ENCODE peak calls at places on chromosomes 2 and 18, in six cellular contexts. A, X, D, S, O and R are unnamed samples.

GRCh38 chr2:196745711-196746110 is 53.8 kb downstream of the GTF3C3 start:
- DNase-seq in A (no peak), S (no peak), O (no peak), D (no peak), X (no peak), R (no peak)

GRCh38 chr2:240195316-240195861 is 54.9 kb upstream of the OTOS start:
- DNase-seq in D (no peak), O (no peak), S (no peak), A (no peak), X (no peak), R (no peak)

GRCh38 chr2:34368304-34368703 is 769.2 kb upstream of the FAM98A start:
- DNase-seq in O (no peak), A (no peak), S (no peak), D (no peak), X (no peak), R (no peak)

GRCh38 chr2:190863946-190864345 is 16.7 kb upstream of the GLS start:
- DNase-seq in S (no peak), O (no peak), X (no peak), D (no peak), A (no peak), R (no peak)

GRCh38 chr2:203786912-203787311 is 80.5 kb downstream of the CD28 start:
- DNase-seq in O (no peak), D (no peak), S (no peak), A (no peak), X (no peak), R (peak)

GRCh38 chr2:66030553-66030952 is 404.4 kb upstream of the MEIS1 start:
- DNase-seq in X (no peak), O (no peak), S (no peak), A (no peak), D (no peak), R (peak)

GRCh38 chr2:196453613-196454047 is 185.9 kb upstream of the CCDC150 start:
- DNase-seq in A (no peak), S (peak), D (no peak), O (no peak), X (peak), R (peak)

GRCh38 chr2:67374481-67374880 is 22.7 kb upstream of the ETAA1 start:
- DNase-seq in O (no peak), X (no peak), S (no peak), D (no peak), A (no peak), R (no peak)

GRCh38 chr2:20624884-20625485 is 25.9 kb downstream of the HS1BP3 start:
- DNase-seq in O (no peak), S (no peak), X (no peak), A (peak), D (no peak), R (no peak)

GRCh38 chr2:43038720-43039099 is 187.7 kb downstream of the ZFP36L2 start:
- DNase-seq in D (no peak), X (no peak), A (no peak), S (no peak), O (no peak), R (no peak)

GRCh38 chr2:40450066-40450841 is 1.6 kb downstream of the SLC8A1 start:
- DNase-seq in O (no peak), X (no peak), D (no peak), S (no peak), A (no peak), R (no peak)

GRCh38 chr18:68480196-68480595 is 234.7 kb downstream of the TMX3 start:
- DNase-seq in X (no peak), O (no peak), D (no peak), A (no peak), S (no peak), R (no peak)

GRCh38 chr2:151860613-151861146 is 32.5 kb upstream of the ARL5A start:
- DNase-seq in D (no peak), O (no peak), A (no peak), X (no peak), S (no peak), R (no peak)

GRCh38 chr2:8477511-8478132 is 204.2 kb upstream of the ID2 start:
- DNase-seq in S (no peak), X (peak), O (no peak), A (no peak), D (no peak), R (no peak)

GRCh38 chr2:226466589-226466988 is 333.0 kb downstream of the IRS1 start:
- DNase-seq in S (no peak), X (no peak), O (no peak), D (no peak), A (no peak), R (no peak)

GRCh38 chr18:56083889-56084288 is 495.9 kb upstream of the TCF4 start:
- DNase-seq in A (no peak), D (no peak), X (no peak), O (no peak), S (no peak), R (no peak)

GRCh38 chr2:112831380-112831930 is 5.1 kb downstream of the IL1B start:
- DNase-seq in S (no peak), A (no peak), D (no peak), X (no peak), O (no peak), R (no peak)

GRCh38 chr2:222249444-222249843 is 49.4 kb downstream of the PAX3 start:
- DNase-seq in X (no peak), D (no peak), S (no peak), O (no peak), A (no peak), R (no peak)

GRCh38 chr2:235779444-235779896 is 285.6 kb downstream of the AGAP1 start:
- DNase-seq in O (peak), X (peak), D (peak), A (peak), S (peak), R (peak)

GRCh38 chr2:191552036-191552435 is 125.9 kb upstream of the NABP1 start:
- DNase-seq in S (no peak), O (no peak), D (no peak), X (no peak), A (no peak), R (no peak)

GRCh38 chr2:109205447-109205846 is 76.4 kb downstream of the SH3RF3 start:
- DNase-seq in A (no peak), D (no peak), S (no peak), X (no peak), O (no peak), R (no peak)

GRCh38 chr2:381919-382833 is 94.3 kb upstream of the ALKAL2 start:
- DNase-seq in O (no peak), S (no peak), D (no peak), A (no peak), X (no peak), R (no peak)

GRCh38 chr18:74534150-74534969 is at the start of gene CNDP1:
- DNase-seq in A (no peak), D (no peak), O (no peak), X (no peak), S (no peak), R (no peak)

GRCh38 chr2:97785818-97786217 is 72.4 kb downstream of the ZAP70 start:
- DNase-seq in S (no peak), D (no peak), O (no peak), A (no peak), X (no peak), R (no peak)

GRCh38 chr2:20625491-20625919 is 25.4 kb downstream of the HS1BP3 start:
- DNase-seq in S (no peak), O (no peak), X (no peak), D (no peak), A (no peak), R (no peak)

GRCh38 chr2:120511546-120512320 is 165.8 kb downstream of the INHBB start:
- DNase-seq in O (peak), A (no peak), D (no peak), S (no peak), X (no peak), R (no peak)

GRCh38 chr2:169073972-169074751 is 4.8 kb downstream of the DHRS9 start:
- DNase-seq in X (no peak), A (no peak), O (no peak), S (no peak), D (no peak), R (no peak)

GRCh38 chr18:12309683-12310198 is 1.7 kb downstream of the TUBB6 start:
- DNase-seq in S (no peak), O (no peak), X (no peak), A (no peak), D (no peak), R (no peak)

GRCh38 chr18:75307530-75307929 is 96.9 kb downstream of the TSHZ1 start:
- DNase-seq in D (no peak), X (no peak), A (no peak), S (no peak), O (no peak), R (no peak)

GRCh38 chr2:112959109-112959591 is 18.7 kb upstream of the IL36G start:
- DNase-seq in D (no peak), X (no peak), O (no peak), S (peak), A (peak), R (peak)

GRCh38 chr18:69674292-69674877 is 273.3 kb downstream of the CD226 start:
- DNase-seq in X (no peak), O (no peak), D (no peak), A (no peak), S (no peak), R (no peak)

GRCh38 chr2:240584486-240585031 is 2.0 kb upstream of the CAPN10 start:
- DNase-seq in D (no peak), X (peak), O (no peak), S (no peak), A (peak), R (no peak)

GRCh38 chr18:48541026-48541746 is 2.4 kb downstream of the CTIF start:
- DNase-seq in D (no peak), X (peak), O (peak), S (peak), A (peak), R (peak)

GRCh38 chr2:101515512-101515911 is 40.6 kb upstream of the RFX8 start:
- DNase-seq in O (no peak), A (no peak), S (peak), X (no peak), D (no peak), R (no peak)

GRCh38 chr2:28161466-28161865 is 231.2 kb upstream of the FOSL2 start:
- DNase-seq in X (no peak), O (no peak), D (peak), A (no peak), S (no peak), R (no peak)

GRCh38 chr18:48155856-48156255 is 225.4 kb upstream of the SMAD2 start:
- DNase-seq in A (no peak), X (no peak), S (no peak), O (no peak), D (no peak), R (no peak)

GRCh38 chr2:49306925-49307324 is 152.6 kb upstream of the FSHR start:
- DNase-seq in S (no peak), O (no peak), X (no peak), D (no peak), A (no peak), R (no peak)

GRCh38 chr18:61924550-61924949 is 31.7 kb upstream of the RNF152 start:
- DNase-seq in A (no peak), X (no peak), S (no peak), D (no peak), O (no peak), R (no peak)

GRCh38 chr2:207320381-207321159 is 154.8 kb upstream of the KLF7 start:
- DNase-seq in S (no peak), X (no peak), D (no peak), A (no peak), O (no peak), R (no peak)
- TF ChIP-seq CTCF in S (no peak), X (no peak), D (no peak), A (no peak), O (peak), R (no peak)

GRCh38 chr2:205696541-205697441 is 14.5 kb downstream of the NRP2 start:
- DNase-seq in X (no peak), A (peak), D (no peak), O (no peak), S (no peak), R (peak)
- TF ChIP-seq CTCF in X (no peak), A (no peak), D (peak), O (peak), S (no peak), R (no peak)

GRCh38 chr2:64860936-64861335 is 128.3 kb upstream of the SLC1A4 start:
- DNase-seq in S (no peak), A (no peak), D (no peak), X (no peak), O (no peak), R (no peak)
- TF ChIP-seq CTCF in S (no peak), A (no peak), D (no peak), X (no peak), O (no peak), R (no peak)

DNA sequence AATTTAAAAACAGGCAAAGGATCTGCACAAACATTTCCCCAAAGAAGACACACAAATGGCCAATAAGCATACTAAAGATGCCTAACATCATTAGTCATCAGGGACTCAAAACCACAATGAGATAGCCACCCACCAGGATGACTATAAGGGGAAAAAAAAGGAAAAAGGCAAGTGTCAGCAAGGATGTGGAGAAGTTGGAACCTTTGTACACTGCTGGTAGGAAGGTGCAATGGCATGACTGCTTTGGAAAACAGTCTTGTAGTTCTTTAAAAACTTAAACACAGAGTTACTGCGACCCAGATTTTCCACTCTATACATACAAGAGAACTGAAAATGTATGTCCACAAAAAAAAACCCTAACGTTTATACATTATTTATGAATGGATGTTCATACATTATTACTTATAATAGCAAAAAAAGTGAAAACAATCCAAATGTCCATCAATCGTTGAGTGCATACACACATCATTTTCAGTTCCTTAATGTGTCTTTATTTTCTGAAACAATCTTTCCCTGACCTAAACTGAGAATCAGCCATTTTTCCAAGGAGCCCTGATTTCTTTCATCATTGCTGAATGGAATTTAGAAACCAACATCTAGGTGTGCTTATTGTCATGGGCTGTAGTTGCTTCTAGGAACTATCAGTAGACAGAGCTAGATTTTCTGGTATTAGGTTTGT is 64.7 kb upstream of the TLK1 start:
- DNase-seq in O (no peak), X (no peak), D (peak), S (peak), A (no peak), R (no peak)
- TF ChIP-seq CTCF in O (no peak), X (no peak), D (peak), S (peak), A (no peak), R (no peak)

GRCh38 chr2:126990605-126991532 is 92.2 kb downstream of the TEX51 start:
- DNase-seq in D (no peak), X (no peak), A (no peak), O (no peak), S (no peak), R (no peak)

GRCh38 chr2:126982935-126983334 is 84.2 kb downstream of the TEX51 start:
- DNase-seq in S (no peak), O (no peak), X (no peak), D (no peak), A (no peak), R (no peak)

GRCh38 chr2:126986788-126987187 is 88.1 kb downstream of the TEX51 start:
- DNase-seq in O (no peak), A (no peak), S (no peak), X (no peak), D (no peak), R (no peak)

GRCh38 chr2:126990200-126990599 is 91.5 kb downstream of the TEX51 start:
- DNase-seq in O (no peak), X (no peak), S (no peak), A (no peak), D (no peak), R (no peak)

DNA sequence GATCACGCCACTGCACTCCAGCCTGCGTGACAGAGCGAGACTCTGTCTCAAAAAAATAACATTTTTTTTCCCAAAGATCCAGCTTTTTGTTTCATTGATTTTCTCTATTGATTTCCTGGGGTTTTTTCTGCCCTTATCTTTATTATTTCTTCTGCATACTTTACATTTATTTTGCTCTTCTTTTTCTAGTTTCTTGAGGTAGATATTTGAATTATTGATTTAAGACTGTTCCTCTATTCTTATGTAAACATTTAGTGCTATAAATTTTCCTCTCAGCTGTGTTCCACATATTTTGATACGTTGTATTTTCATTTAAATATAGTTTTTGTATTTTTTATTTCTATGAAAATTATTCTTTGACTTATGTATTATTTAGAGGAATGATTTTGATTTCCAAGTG is 89.8 kb downstream of the TEX51 start:
- DNase-seq in D (no peak), X (no peak), A (no peak), O (no peak), S (no peak), R (no peak)
- TF ChIP-seq CTCF in D (no peak), X (no peak), A (no peak), O (no peak), S (no peak), R (no peak)

GRCh38 chr2:156189584-156189983 is 142.9 kb downstream of the NR4A2 start:
- DNase-seq in A (no peak), S (no peak), O (no peak), X (no peak), D (no peak), R (no peak)

GRCh38 chr2:156190532-156190931 is 142.0 kb downstream of the NR4A2 start:
- DNase-seq in D (no peak), S (no peak), A (no peak), X (no peak), O (no peak), R (no peak)

GRCh38 chr2:156189143-156189542 is 143.4 kb downstream of the NR4A2 start:
- DNase-seq in X (no peak), D (no peak), O (no peak), S (no peak), A (no peak), R (no peak)

GRCh38 chr2:156191547-156191946 is 141.0 kb downstream of the NR4A2 start:
- DNase-seq in S (no peak), A (no peak), O (no peak), D (no peak), X (no peak), R (no peak)

GRCh38 chr2:156192468-156192867 is 140.1 kb downstream of the NR4A2 start:
- DNase-seq in D (no peak), X (no peak), A (no peak), O (no peak), S (no peak), R (no peak)
- TF ChIP-seq CTCF in D (peak), X (no peak), A (no peak), O (no peak), S (no peak), R (no peak)

DNA sequence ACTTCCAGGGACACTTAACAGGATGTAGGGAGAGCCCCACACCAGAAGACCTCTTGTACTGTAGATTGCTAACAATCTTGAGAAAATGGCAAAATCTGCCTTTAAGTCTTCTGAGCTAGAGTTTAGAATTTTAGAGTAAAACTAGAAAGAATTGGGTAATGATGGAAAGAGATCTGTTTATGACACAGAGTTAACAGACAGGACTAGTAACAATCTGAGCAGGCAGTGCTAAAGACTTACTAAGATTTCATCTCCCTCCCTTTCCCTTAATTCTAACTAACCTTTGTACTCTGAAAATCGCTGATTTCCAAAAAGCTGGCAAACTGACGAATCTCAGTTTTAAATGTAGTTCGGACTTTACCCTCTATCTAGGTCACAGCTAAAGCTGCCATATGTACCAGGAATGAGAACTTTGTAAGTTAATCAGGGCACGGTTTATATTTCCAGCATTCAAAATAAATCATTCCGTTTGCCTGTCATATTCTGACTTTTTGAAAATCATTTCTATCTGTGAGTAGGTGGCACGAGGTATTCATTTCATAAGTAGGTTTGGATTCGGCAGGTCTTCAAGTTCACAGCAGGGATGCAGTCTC is 256.5 kb upstream of the EPAS1 start:
- DNase-seq in D (no peak), X (no peak), O (no peak), S (no peak), A (no peak), R (no peak)
- TF ChIP-seq CTCF in D (no peak), X (no peak), O (no peak), S (no peak), A (no peak), R (no peak)

GRCh38 chr2:10493075-10493635 is 45.0 kb upstream of the ODC1 start:
- DNase-seq in O (no peak), S (no peak), D (peak), X (no peak), A (no peak), R (no peak)
- TF ChIP-seq CTCF in O (no peak), S (no peak), D (no peak), X (no peak), A (no peak), R (no peak)